ENCODE peak calls at places on chromosome 6, in seven cellular contexts. G is NT2/D1, A is IMR-90, M is colonic mucosa, B is neuronal stem cell, Q is K562, F is GM12878. Z is an unnamed sample.

GRCh38 chr6:139479433-139480222 is 105.2 kb upstream of the CITED2 start:
- DNase-seq in G (no peak), A (peak), M (no peak), B (no peak), Q (no peak), F (no peak), Z (no peak)

GRCh38 chr6:109303647-109304283 is 78.5 kb downstream of the CD164 start:
- DNase-seq in G (no peak), A (no peak), M (peak), B (no peak), Q (peak), F (no peak), Z (no peak)

GRCh38 chr6:35552285-35552917 is 39.7 kb upstream of the TULP1 start:
- DNase-seq in G (peak), A (peak), M (peak), B (no peak), Q (peak), F (peak), Z (peak)

GRCh38 chr6:169930799-169931198 is 179.4 kb downstream of the ERMARD start:
- DNase-seq in G (no peak), A (no peak), M (no peak), B (no peak), Q (no peak), F (no peak), Z (no peak)

GRCh38 chr6:97524846-97525245 is 241.8 kb upstream of the MMS22L start:
- DNase-seq in G (peak), A (no peak), M (no peak), B (peak), Q (no peak), F (no peak), Z (peak)

GRCh38 chr6:47672816-47673215 is 25.6 kb upstream of the ADGRF4 start:
- DNase-seq in G (no peak), A (no peak), M (no peak), B (no peak), Q (no peak), F (no peak), Z (no peak)

GRCh38 chr6:31497595-31498476 is at the start of gene MICB:
- DNase-seq in G (peak), A (peak), M (peak), B (peak), Q (peak), F (peak), Z (peak)

GRCh38 chr6:20789162-20789561 is 254.9 kb downstream of the CDKAL1 start:
- DNase-seq in G (no peak), A (peak), M (no peak), B (no peak), Q (no peak), F (no peak), Z (no peak)

GRCh38 chr6:134145786-134146185 is 93.4 kb upstream of the SLC2A12 start:
- DNase-seq in G (no peak), A (peak), M (no peak), B (no peak), Q (no peak), F (no peak), Z (no peak)

GRCh38 chr6:121504227-121504626 is 68.8 kb downstream of the GJA1 start:
- DNase-seq in G (no peak), A (peak), M (no peak), B (no peak), Q (no peak), F (no peak), Z (no peak)

GRCh38 chr6:151389640-151390275 is 1.6 kb downstream of the ZBTB2 start:
- DNase-seq in G (no peak), A (peak), M (peak), B (no peak), Q (peak), F (no peak), Z (peak)

GRCh38 chr6:36340671-36341454 is 4.2 kb upstream of the BNIP5 start:
- DNase-seq in G (peak), A (peak), M (peak), B (peak), Q (peak), F (peak), Z (no peak)

GRCh38 chr6:56841751-56842150 is 113.2 kb upstream of the BEND6 start:
- DNase-seq in G (no peak), A (no peak), M (no peak), B (no peak), Q (no peak), F (no peak), Z (no peak)

GRCh38 chr6:147525519-147526209 is 17.2 kb downstream of the SAMD5 start:
- DNase-seq in G (no peak), A (no peak), M (no peak), B (no peak), Q (no peak), F (no peak), Z (no peak)

GRCh38 chr6:81625216-81625615 is 127.3 kb downstream of the TENT5A start:
- DNase-seq in G (no peak), A (peak), M (no peak), B (no peak), Q (no peak), F (no peak), Z (no peak)

GRCh38 chr6:143657809-143658208 is 20.0 kb upstream of the PHACTR2 start:
- DNase-seq in G (no peak), A (no peak), M (no peak), B (no peak), Q (no peak), F (no peak), Z (no peak)

GRCh38 chr6:134372603-134373281 is 54.8 kb upstream of the SGK1 start:
- DNase-seq in G (no peak), A (peak), M (peak), B (no peak), Q (no peak), F (no peak), Z (no peak)

GRCh38 chr6:6025736-6026135 is 19.0 kb upstream of the NRN1 start:
- DNase-seq in G (no peak), A (no peak), M (no peak), B (no peak), Q (no peak), F (no peak), Z (no peak)

GRCh38 chr6:129860901-129861665 is at the start of gene TMEM244:
- DNase-seq in G (no peak), A (peak), M (no peak), B (no peak), Q (no peak), F (no peak), Z (no peak)

GRCh38 chr6:125718109-125718508 is 31.3 kb upstream of the HEY2 start:
- DNase-seq in G (no peak), A (no peak), M (no peak), B (no peak), Q (no peak), F (no peak), Z (no peak)

GRCh38 chr6:34155471-34156300 is 9.8 kb upstream of the GRM4 start:
- DNase-seq in G (no peak), A (no peak), M (no peak), B (no peak), Q (no peak), F (no peak), Z (no peak)

GRCh38 chr6:152993431-152993830 is 9.1 kb downstream of the MTRF1L start:
- DNase-seq in G (no peak), A (no peak), M (no peak), B (no peak), Q (no peak), F (no peak), Z (no peak)

GRCh38 chr6:109579361-109579760 is 96.3 kb upstream of the ZBTB24 start:
- DNase-seq in G (no peak), A (no peak), M (no peak), B (no peak), Q (no peak), F (peak), Z (no peak)

GRCh38 chr6:135922746-135923145 is 71.2 kb downstream of the PDE7B start:
- DNase-seq in G (no peak), A (peak), M (no peak), B (no peak), Q (no peak), F (no peak), Z (no peak)

GRCh38 chr6:89640804-89641203 is 2.3 kb upstream of the LYRM2 start:
- DNase-seq in G (no peak), A (peak), M (no peak), B (no peak), Q (no peak), F (no peak), Z (no peak)

GRCh38 chr6:45419574-45420082 is 41.9 kb upstream of the SUPT3H start:
- DNase-seq in G (no peak), A (no peak), M (peak), B (peak), Q (peak), F (no peak), Z (no peak)

GRCh38 chr6:69584913-69585729 is 211.7 kb downstream of the LMBRD1 start:
- DNase-seq in G (no peak), A (no peak), M (no peak), B (no peak), Q (no peak), F (peak), Z (no peak)

GRCh38 chr6:33995046-33995872 is 150.6 kb downstream of the GRM4 start:
- DNase-seq in G (no peak), A (no peak), M (peak), B (no peak), Q (no peak), F (no peak), Z (no peak)

GRCh38 chr6:29926081-29926794 is 16.1 kb upstream of the HLA-A start:
- DNase-seq in G (no peak), A (peak), M (peak), B (no peak), Q (no peak), F (no peak), Z (no peak)

GRCh38 chr6:100553243-100553642 is 88.5 kb upstream of the SIM1 start:
- DNase-seq in G (no peak), A (no peak), M (no peak), B (no peak), Q (no peak), F (no peak), Z (no peak)

GRCh38 chr6:3523966-3524365 is 67.1 kb upstream of the SLC22A23 start:
- DNase-seq in G (no peak), A (no peak), M (no peak), B (peak), Q (no peak), F (no peak), Z (no peak)

GRCh38 chr6:7479801-7480266 is 61.6 kb upstream of the DSP start:
- DNase-seq in G (no peak), A (peak), M (peak), B (no peak), Q (no peak), F (no peak), Z (no peak)

GRCh38 chr6:154432533-154433476 is 76.2 kb upstream of the IPCEF1 start:
- DNase-seq in G (no peak), A (no peak), M (no peak), B (no peak), Q (peak), F (no peak), Z (peak)

GRCh38 chr6:42042108-42042507 is 8.2 kb upstream of the TAF8 start:
- DNase-seq in G (no peak), A (no peak), M (no peak), B (no peak), Q (no peak), F (no peak), Z (no peak)

GRCh38 chr6:15481892-15482291 is 180.9 kb downstream of the DTNBP1 start:
- DNase-seq in G (no peak), A (no peak), M (no peak), B (no peak), Q (peak), F (no peak), Z (no peak)

GRCh38 chr6:168789699-168790098 is 348.7 kb downstream of the SMOC2 start:
- DNase-seq in G (no peak), A (no peak), M (no peak), B (no peak), Q (no peak), F (no peak), Z (no peak)

GRCh38 chr6:50821431-50822077 is 2.9 kb downstream of the TFAP2B start:
- DNase-seq in G (no peak), A (no peak), M (no peak), B (no peak), Q (no peak), F (no peak), Z (no peak)

GRCh38 chr6:155272353-155273222 is 8.8 kb downstream of the CLDN20 start:
- DNase-seq in G (no peak), A (peak), M (no peak), B (no peak), Q (no peak), F (no peak), Z (no peak)

GRCh38 chr6:45422541-45423110 is 44.9 kb upstream of the SUPT3H start:
- DNase-seq in G (no peak), A (peak), M (peak), B (peak), Q (no peak), F (no peak), Z (no peak)

GRCh38 chr6:166258854-166259276 is 49.3 kb downstream of the PRR18 start:
- DNase-seq in G (no peak), A (no peak), M (no peak), B (no peak), Q (no peak), F (no peak), Z (no peak)

GRCh38 chr6:44266347-44266746 is 996 bp upstream of the NFKBIE start:
- DNase-seq in G (no peak), A (no peak), M (no peak), B (no peak), Q (no peak), F (no peak), Z (no peak)

GRCh38 chr6:44265003-44265842 is at the start of gene NFKBIE:
- DNase-seq in G (peak), A (peak), M (peak), B (peak), Q (peak), F (no peak), Z (no peak)

GRCh38 chr6:44265843-44266233 is 487 bp upstream of the NFKBIE start:
- DNase-seq in G (no peak), A (no peak), M (no peak), B (no peak), Q (no peak), F (no peak), Z (no peak)

GRCh38 chr6:44268095-44268628 is 2.1 kb upstream of the TMEM151B start:
- DNase-seq in G (peak), A (peak), M (peak), B (peak), Q (peak), F (no peak), Z (no peak)

DNA sequence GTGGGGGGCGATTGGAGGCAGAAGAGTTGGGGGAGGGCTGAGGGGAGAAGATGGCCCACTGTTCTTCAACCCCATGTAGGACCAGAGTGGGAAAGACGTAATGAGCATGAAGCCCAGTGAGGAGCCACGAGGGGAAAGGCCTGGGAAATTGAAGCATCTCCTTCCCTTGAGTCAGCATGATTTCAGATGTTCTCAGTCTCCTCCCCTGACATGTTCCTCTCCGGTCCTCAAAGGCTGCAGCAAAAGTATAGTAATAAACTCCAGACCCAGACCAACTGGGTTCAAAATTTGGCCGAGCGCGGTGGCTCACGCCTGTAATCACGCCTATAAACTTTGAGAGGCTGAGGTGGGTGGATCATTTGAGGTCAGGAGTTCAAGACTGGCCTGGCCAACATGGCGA is 1.9 kb upstream of the NFKBIE start:
- DNase-seq in G (no peak), A (no peak), M (no peak), B (no peak), Q (no peak), F (no peak), Z (no peak)
- H3K9ac ChIP-seq in G (no peak), A (no peak), M (no peak), B (no peak), Q (no peak), F (no peak), Z (no peak)

GRCh38 chr6:10531942-10532341 is 10.8 kb downstream of the GCNT2 start:
- DNase-seq in G (no peak), A (no peak), M (no peak), B (no peak), Q (no peak), F (no peak), Z (no peak)

GRCh38 chr6:10532392-10532791 is 11.2 kb downstream of the GCNT2 start:
- DNase-seq in G (no peak), A (no peak), M (no peak), B (no peak), Q (no peak), F (no peak), Z (no peak)

GRCh38 chr6:10531513-10531912 is 10.4 kb downstream of the GCNT2 start:
- DNase-seq in G (no peak), A (no peak), M (no peak), B (no peak), Q (no peak), F (no peak), Z (no peak)

GRCh38 chr6:10535198-10535597 is 14.0 kb downstream of the GCNT2 start:
- DNase-seq in G (no peak), A (no peak), M (no peak), B (no peak), Q (no peak), F (no peak), Z (no peak)

DNA sequence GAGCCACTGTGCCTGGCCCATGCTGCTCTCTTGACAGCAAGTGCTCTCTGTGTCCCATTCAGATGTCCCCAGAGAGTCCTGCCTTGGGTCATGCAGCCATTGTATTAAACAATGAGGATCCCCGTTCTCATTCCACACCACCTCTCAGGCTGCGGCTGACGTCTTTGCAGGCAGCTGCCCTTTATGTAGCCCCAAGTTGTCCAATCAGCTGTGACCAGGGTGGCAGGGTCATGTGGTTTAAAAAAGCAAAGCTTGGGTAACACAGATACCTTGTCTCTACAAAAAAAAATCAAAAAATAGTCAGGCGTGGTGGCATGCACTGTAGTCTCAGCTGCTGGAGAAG is 13.2 kb downstream of the GCNT2 start:
- DNase-seq in G (no peak), A (no peak), M (no peak), B (no peak), Q (no peak), F (no peak), Z (no peak)
- H3K9ac ChIP-seq in G (no peak), A (no peak), M (no peak), B (no peak), Q (no peak), F (peak), Z (no peak)

GRCh38 chr6:84665392-84665791 is 99.0 kb downstream of the TBX18 start:
- DNase-seq in G (no peak), A (peak), M (no peak), B (no peak), Q (no peak), F (no peak), Z (no peak)

GRCh38 chr6:84667252-84668213 is 96.9 kb downstream of the TBX18 start:
- DNase-seq in G (no peak), A (no peak), M (no peak), B (no peak), Q (no peak), F (no peak), Z (no peak)

GRCh38 chr6:84674395-84674794 is 90.0 kb downstream of the TBX18 start:
- DNase-seq in G (no peak), A (no peak), M (no peak), B (no peak), Q (no peak), F (no peak), Z (no peak)

GRCh38 chr6:84671188-84671587 is 93.2 kb downstream of the TBX18 start:
- DNase-seq in G (no peak), A (no peak), M (no peak), B (no peak), Q (no peak), F (no peak), Z (no peak)

GRCh38 chr6:84669945-84670344 is 94.5 kb downstream of the TBX18 start:
- DNase-seq in G (no peak), A (no peak), M (no peak), B (no peak), Q (no peak), F (no peak), Z (no peak)
- H3K9ac ChIP-seq in G (no peak), A (no peak), M (no peak), B (no peak), Q (no peak), F (no peak), Z (no peak)

DNA sequence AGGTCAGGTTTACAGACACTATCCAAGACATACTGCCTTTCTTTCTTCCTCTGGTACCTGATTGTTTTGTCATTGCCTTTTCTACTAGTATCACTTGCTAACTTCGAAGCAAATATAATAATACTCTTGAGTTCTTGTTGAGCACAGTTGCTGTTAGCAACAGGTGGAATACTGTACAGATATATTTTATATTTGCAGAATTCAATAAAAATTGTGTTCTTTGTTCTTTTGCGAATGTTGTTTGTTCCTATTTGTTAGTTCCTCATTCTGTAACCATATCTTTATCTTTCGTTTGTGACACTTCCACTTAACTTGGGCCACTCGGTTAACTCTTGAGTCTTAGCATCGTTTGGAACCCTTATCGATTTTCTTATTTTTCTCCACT is 850 bp downstream of the CYB5R4 start:
- DNase-seq in G (no peak), A (no peak), M (no peak), B (no peak), Q (no peak), F (no peak), Z (no peak)
- H3K9ac ChIP-seq in G (peak), A (peak), M (peak), B (peak), Q (peak), F (peak), Z (peak)

DNA sequence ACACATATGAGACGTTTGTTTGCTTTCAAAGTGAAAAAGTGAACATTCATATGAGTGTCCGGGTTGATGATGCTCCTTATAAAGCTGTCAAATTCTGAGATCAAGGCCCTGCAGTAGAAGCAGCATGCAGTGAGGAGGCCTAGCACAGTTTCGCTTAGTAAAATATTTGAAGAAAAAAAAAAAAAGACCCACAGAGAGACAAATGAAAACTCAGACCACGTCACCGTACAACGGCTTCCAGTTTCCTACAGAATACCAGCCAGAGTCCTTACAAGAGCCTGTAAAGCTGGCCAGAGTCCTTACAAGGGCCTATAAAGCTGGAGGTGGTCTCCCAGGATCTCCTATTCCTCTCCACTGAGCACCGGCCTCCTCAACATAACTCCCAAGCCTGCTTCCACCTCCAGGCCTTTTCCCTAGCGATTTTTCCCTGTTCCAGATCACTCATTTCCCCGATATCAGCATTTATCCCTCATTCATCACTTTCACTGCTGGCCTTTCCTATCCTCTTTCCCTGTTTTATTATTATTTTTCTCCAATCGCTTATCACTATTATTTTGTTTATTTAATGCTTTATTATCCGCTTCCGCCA is 1.5 kb upstream of the HMGN4 start:
- DNase-seq in G (no peak), A (peak), M (peak), B (peak), Q (no peak), F (no peak), Z (no peak)
- H3K9ac ChIP-seq in G (peak), A (peak), M (peak), B (no peak), Q (peak), F (peak), Z (peak)

GRCh38 chr6:160428818-160429744 is 80.9 kb downstream of the SLC22A3 start:
- DNase-seq in G (peak), A (no peak), M (no peak), B (peak), Q (no peak), F (no peak), Z (no peak)
- H3K9ac ChIP-seq in G (no peak), A (no peak), M (no peak), B (no peak), Q (no peak), F (no peak), Z (no peak)